ENCODE peak calls at places on chromosomes 12 and 14, in six cellular contexts. R, N, F, L, D and G are unnamed samples.

GRCh38 chr14:34548472-34548981 is 9.0 kb upstream of the EAPP start:
- DNase-seq in L (no peak), R (no peak), F (no peak), N (no peak), D (no peak), G (no peak)

GRCh38 chr14:88104710-88105109 is 99.8 kb downstream of the GPR65 start:
- DNase-seq in F (no peak), L (no peak), R (no peak), D (no peak), N (no peak), G (no peak)

GRCh38 chr14:90530523-90530922 is 133.7 kb downstream of the CALM1 start:
- DNase-seq in N (no peak), F (no peak), D (no peak), R (no peak), L (no peak), G (no peak)

GRCh38 chr14:77043177-77043983 is 14.9 kb upstream of the IRF2BPL start:
- DNase-seq in N (no peak), F (no peak), D (no peak), R (peak), L (peak), G (no peak)

GRCh38 chr14:24818823-24819341 is 184.9 kb upstream of the GZMB start:
- DNase-seq in N (no peak), D (no peak), F (no peak), L (no peak), R (no peak), G (no peak)

GRCh38 chr12:27083861-27084271 is 1.5 kb upstream of the C12orf71 start:
- DNase-seq in R (no peak), D (peak), F (no peak), L (no peak), N (no peak), G (no peak)

GRCh38 chr14:98889107-98889835 is 382.7 kb downstream of the BCL11B start:
- DNase-seq in F (no peak), N (no peak), L (no peak), D (no peak), R (no peak), G (no peak)

GRCh38 chr14:99038401-99038800 is 233.6 kb downstream of the BCL11B start:
- DNase-seq in D (no peak), L (no peak), R (no peak), N (no peak), F (no peak), G (no peak)

GRCh38 chr12:12032771-12033588 is 37.8 kb upstream of the BCL2L14 start:
- DNase-seq in L (peak), F (peak), N (peak), R (peak), D (peak), G (peak)

DNA sequence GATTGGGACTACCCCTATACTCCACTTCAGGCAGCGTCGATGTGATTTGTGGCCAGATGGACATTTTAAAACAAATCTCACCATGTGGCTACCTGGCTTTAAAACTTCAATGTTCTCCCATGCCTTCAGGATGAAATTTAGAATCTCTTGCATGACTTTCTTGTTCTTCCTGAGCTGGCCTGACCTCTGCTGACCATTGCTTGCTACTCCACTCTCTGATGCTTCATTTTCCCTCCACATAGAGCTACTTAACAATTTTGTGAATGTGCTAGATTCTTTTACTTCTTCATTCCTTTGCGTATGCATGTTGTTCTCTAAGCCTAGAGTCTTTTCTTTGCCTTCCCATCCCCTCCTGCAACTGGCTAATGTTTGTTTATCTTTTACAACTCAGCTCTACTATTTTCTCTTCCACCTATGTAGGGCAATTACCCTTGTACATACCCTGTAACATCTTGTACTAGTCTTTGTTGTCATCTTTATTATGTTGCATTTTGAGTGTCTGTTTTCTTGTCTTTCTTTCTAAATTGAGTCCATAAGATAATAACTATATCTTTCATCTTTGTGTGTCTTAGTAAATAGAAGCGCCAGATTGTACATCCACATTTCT is 41.2 kb downstream of the YLPM1 start:
- DNase-seq in N (peak), R (no peak), F (no peak), L (peak), D (peak), G (peak)
- TF ChIP-seq CTCF in N (peak), R (peak), F (peak), L (peak), D (peak), G (peak)

GRCh38 chr12:92503977-92504966 is 198.5 kb upstream of the PLEKHG7 start:
- DNase-seq in N (no peak), F (no peak), R (no peak), D (peak), L (peak), G (no peak)
- H3K4me3 ChIP-seq in N (peak), F (no peak), R (no peak), D (peak), L (no peak), G (no peak)

GRCh38 chr12:41437578-41437977 is 249.5 kb downstream of the PDZRN4 start:
- DNase-seq in D (no peak), F (no peak), L (no peak), R (no peak), N (peak), G (no peak)

GRCh38 chr12:41441180-41441579 is 253.1 kb downstream of the PDZRN4 start:
- DNase-seq in R (no peak), D (no peak), N (peak), F (no peak), L (no peak), G (no peak)

GRCh38 chr12:41439858-41440257 is 251.7 kb downstream of the PDZRN4 start:
- DNase-seq in L (no peak), D (no peak), F (no peak), N (peak), R (no peak), G (no peak)

GRCh38 chr12:41436076-41436475 is 248.0 kb downstream of the PDZRN4 start:
- DNase-seq in F (no peak), R (no peak), N (no peak), D (no peak), L (no peak), G (no peak)

GRCh38 chr12:41439134-41439533 is 251.0 kb downstream of the PDZRN4 start:
- DNase-seq in D (no peak), R (no peak), L (no peak), F (no peak), N (peak), G (no peak)
- TF ChIP-seq CTCF in D (no peak), R (no peak), L (no peak), F (no peak), N (peak), G (no peak)

DNA sequence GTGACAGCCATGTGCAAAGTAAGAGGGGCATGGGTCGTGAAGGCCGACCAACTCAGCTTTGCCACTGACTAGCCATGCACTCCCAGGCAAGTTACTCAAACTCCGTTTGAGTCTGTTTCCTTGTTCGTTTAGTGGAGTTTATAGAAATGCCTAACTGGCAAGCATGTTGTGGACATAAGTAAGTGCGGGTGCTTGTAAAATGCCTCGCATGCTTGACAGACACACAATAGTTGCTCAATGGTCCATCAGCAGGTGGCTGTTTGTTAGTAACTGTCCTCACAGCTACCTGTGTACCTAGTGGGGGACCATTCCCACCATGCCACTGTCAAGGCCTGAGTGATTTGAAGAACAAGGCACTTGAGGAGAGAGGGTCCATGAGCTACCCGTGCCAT is 338.3 kb downstream of the DPF3 start:
- DNase-seq in R (no peak), N (no peak), D (no peak), L (no peak), F (no peak), G (no peak)
- H3K4me3 ChIP-seq in R (no peak), N (no peak), D (no peak), L (no peak), F (no peak), G (no peak)

GRCh38 chr12:537772-538171 is 78.0 kb downstream of the B4GALNT3 start:
- DNase-seq in L (no peak), D (no peak), F (no peak), N (no peak), R (no peak), G (no peak)
- TF ChIP-seq CTCF in L (no peak), D (no peak), F (no peak), N (no peak), R (no peak), G (no peak)